ENCODE peak calls at places on chromosome 1, in six cellular contexts. T is naive thymus-derived CD8-positive, alpha-beta T cell; Q is fibroblast of pulmonary artery; Y is OCI-M1; B is CD8-positive, alpha-beta memory T cell; D is astrocyte of the hippocampus. G is an unnamed sample.

GRCh38 chr1:153963850-153964331 is 554 bp upstream of the SLC39A1 start:
- DNase-seq in T (no peak), Q (no peak), Y (no peak), B (no peak), D (peak), G (no peak)

GRCh38 chr1:116334868-116335649 is 38.0 kb upstream of the ATP1A1 start:
- DNase-seq in T (no peak), Q (peak), Y (no peak), B (no peak), D (no peak), G (peak)

GRCh38 chr1:203403586-203403985 is 52.7 kb upstream of the FMOD start:
- DNase-seq in T (no peak), Q (no peak), Y (no peak), B (no peak), D (no peak), G (no peak)

GRCh38 chr1:170661646-170662411 is 2.1 kb upstream of the PRRX1 start:
- DNase-seq in T (no peak), Q (peak), Y (no peak), B (no peak), D (peak), G (no peak)

GRCh38 chr1:107687846-107688753 is 276.9 kb downstream of the VAV3 start:
- DNase-seq in T (no peak), Q (peak), Y (peak), B (no peak), D (peak), G (peak)

GRCh38 chr1:242219905-242220304 is 221.0 kb upstream of the MAP1LC3C start:
- DNase-seq in T (no peak), Q (no peak), Y (no peak), B (no peak), D (no peak), G (no peak)

GRCh38 chr1:55050283-55050682 is 10.9 kb downstream of the PCSK9 start:
- DNase-seq in T (no peak), Q (peak), Y (no peak), B (no peak), D (peak), G (no peak)

GRCh38 chr1:50271968-50272578 is 151.2 kb downstream of the DMRTA2 start:
- DNase-seq in T (no peak), Q (no peak), Y (peak), B (no peak), D (peak), G (peak)

GRCh38 chr1:156781585-156782186 is 14.4 kb downstream of the PRCC start:
- DNase-seq in T (no peak), Q (peak), Y (no peak), B (no peak), D (no peak), G (no peak)

GRCh38 chr1:116067564-116067887 is 43.7 kb upstream of the MAB21L3 start:
- DNase-seq in T (no peak), Q (peak), Y (no peak), B (no peak), D (peak), G (no peak)

GRCh38 chr1:44568128-44568900 is 106.0 kb downstream of the TMEM53 start:
- DNase-seq in T (no peak), Q (no peak), Y (no peak), B (no peak), D (peak), G (no peak)

GRCh38 chr1:20125091-20125490 is 5.8 kb upstream of the PLA2G2D start:
- DNase-seq in T (no peak), Q (no peak), Y (peak), B (no peak), D (no peak), G (no peak)

GRCh38 chr1:90149101-90149500 is 154.2 kb downstream of the ZNF326 start:
- DNase-seq in T (no peak), Q (no peak), Y (no peak), B (no peak), D (no peak), G (no peak)

GRCh38 chr1:1173793-1174415 is at the start of gene TTLL10:
- DNase-seq in T (peak), Q (no peak), Y (no peak), B (peak), D (peak), G (no peak)

G was measured in NB4.